ENCODE peak calls at places on chromosomes 13 and 19, in six cellular contexts. T is heart right ventricle; U is amygdala; S is NCI-H1417 treated with DMSO at 0.1 percent for 48 hours; C is EL; J is stimulated activated CD8-positive, alpha-beta memory T cell treated with anti-CD3 and anti-CD28 coated beads, Interleukin-15, amount 100 ng/mL, for 4 hours. Z is an unnamed sample.

GRCh38 chr13:26484196-26484595 is 73.3 kb upstream of the WASF3 start:
- DNase-seq in C (no peak), J (no peak), T (no peak), U (no peak), S (no peak), Z (no peak)

GRCh38 chr13:65825039-65825438 is 1405.1 kb downstream of the PCDH9 start:
- DNase-seq in C (no peak), J (no peak), U (no peak), T (no peak), S (no peak), Z (no peak)

GRCh38 chr13:30307194-30307965 is at the start of gene KATNAL1:
- DNase-seq in T (peak), C (peak), S (peak), J (peak), U (peak), Z (peak)

GRCh38 chr19:55641376-55642152 is 762 bp downstream of the ZNF580 start:
- DNase-seq in J (no peak), T (no peak), C (peak), S (no peak), U (no peak), Z (peak)

GRCh38 chr13:43291289-43292055 is 268.1 kb downstream of the DNAJC15 start:
- DNase-seq in U (no peak), S (no peak), C (no peak), T (no peak), J (no peak), Z (no peak)

GRCh38 chr19:1045247-1045603 is 5.3 kb downstream of the ABCA7 start:
- DNase-seq in C (no peak), T (no peak), J (no peak), S (no peak), U (no peak), Z (peak)

GRCh38 chr13:113820813-113821651 is 42.8 kb downstream of the GAS6 start:
- DNase-seq in J (no peak), S (peak), C (peak), U (peak), T (peak), Z (no peak)

GRCh38 chr19:6480843-6481415 is 658 bp downstream of the DENND1C start:
- DNase-seq in J (peak), T (no peak), C (no peak), U (no peak), S (no peak), Z (no peak)

GRCh38 chr13:31045621-31046081 is 113.2 kb downstream of the TEX26 start:
- DNase-seq in T (peak), S (no peak), J (peak), U (no peak), C (peak), Z (peak)

GRCh38 chr13:61252213-61252612 is 163.4 kb downstream of the PCDH20 start:
- DNase-seq in S (no peak), U (no peak), J (no peak), T (no peak), C (no peak), Z (no peak)

GRCh38 chr19:18364826-18365528 is 21.0 kb upstream of the GDF15 start:
- DNase-seq in S (no peak), C (peak), U (no peak), T (peak), J (no peak), Z (peak)

GRCh38 chr13:77836423-77836822 is 82.2 kb downstream of the EDNRB start:
- DNase-seq in T (no peak), C (no peak), S (no peak), U (no peak), J (no peak), Z (no peak)

GRCh38 chr19:3873151-3873550 is 4.3 kb upstream of the ZFR2 start:
- DNase-seq in J (no peak), T (no peak), U (no peak), C (no peak), S (no peak), Z (no peak)

GRCh38 chr19:14127176-14127575 is 9.2 kb downstream of the ASF1B start:
- DNase-seq in J (no peak), U (no peak), C (no peak), T (peak), S (no peak), Z (no peak)

GRCh38 chr19:17620696-17621095 is 65.2 kb downstream of the COLGALT1 start:
- DNase-seq in C (no peak), U (no peak), J (no peak), S (no peak), T (no peak), Z (no peak)

GRCh38 chr13:23755040-23755439 is 134.2 kb downstream of the MIPEP start:
- DNase-seq in C (no peak), J (no peak), U (no peak), T (no peak), S (no peak), Z (no peak)

GRCh38 chr13:110070511-110071120 is 236.3 kb downstream of the COL4A1 start:
- DNase-seq in T (no peak), J (no peak), U (no peak), S (no peak), C (peak), Z (peak)

GRCh38 chr19:6712231-6712630 is 8.2 kb downstream of the C3 start:
- DNase-seq in J (no peak), T (no peak), S (no peak), C (no peak), U (no peak), Z (no peak)

Z was measured in RKO.